ENCODE peak calls at places on chromosomes 6 and 20, in nine cellular contexts. G is fibroblast of mammary gland, T is AG04450, S is endothelial cell, K is HFFc6, P is lower leg skin, B is AG10803, L is nephron progenitor cell, Y is PC-3. A is an unnamed sample.

GRCh38 chr6:111171577-111172400 is 84.5 kb downstream of the SLC16A10 start:
- DNase-seq in G (no peak), T (no peak), S (no peak), K (no peak), P (no peak), B (no peak), L (no peak), Y (peak), A (no peak)

GRCh38 chr20:43536817-43537440 is 21.9 kb upstream of the SGK2 start:
- DNase-seq in G (no peak), T (no peak), S (no peak), K (peak), P (peak), B (peak), L (no peak), Y (peak), A (no peak)

GRCh38 chr20:3045816-3046676 is at the start of gene MRPS26:
- DNase-seq in G (peak), T (peak), S (peak), K (peak), P (peak), B (peak), L (peak), Y (peak), A (peak)

GRCh38 chr6:71394001-71394432 is 105.4 kb downstream of the OGFRL1 start:
- DNase-seq in G (peak), T (no peak), S (no peak), K (peak), P (no peak), B (peak), L (no peak), Y (peak), A (no peak)

GRCh38 chr6:5765141-5765760 is 241.5 kb downstream of the NRN1 start:
- DNase-seq in G (no peak), T (no peak), S (no peak), K (no peak), P (peak), B (no peak), L (no peak), Y (no peak), A (no peak)

GRCh38 chr6:152232494-152233151 is 404.5 kb downstream of the SYNE1 start:
- DNase-seq in G (peak), T (no peak), S (peak), K (peak), P (no peak), B (peak), L (no peak), Y (no peak), A (no peak)

GRCh38 chr6:27297857-27298730 is 14.0 kb downstream of the POM121L2 start:
- DNase-seq in G (peak), T (no peak), S (peak), K (peak), P (no peak), B (peak), L (peak), Y (peak), A (no peak)

GRCh38 chr20:38927902-38928578 is 1.8 kb downstream of the FAM83D start:
- DNase-seq in G (no peak), T (no peak), S (no peak), K (no peak), P (no peak), B (no peak), L (no peak), Y (peak), A (no peak)

GRCh38 chr20:8909596-8909995 is 159.3 kb upstream of the PLCB4 start:
- DNase-seq in G (peak), T (no peak), S (no peak), K (no peak), P (no peak), B (peak), L (no peak), Y (no peak), A (no peak)

GRCh38 chr6:134035823-134036296 is 16.6 kb downstream of the SLC2A12 start:
- DNase-seq in G (peak), T (no peak), S (no peak), K (no peak), P (no peak), B (peak), L (no peak), Y (peak), A (no peak)

GRCh38 chr6:9138856-9139426 is 703.6 kb upstream of the SLC35B3 start:
- DNase-seq in G (peak), T (no peak), S (no peak), K (no peak), P (no peak), B (peak), L (no peak), Y (peak), A (no peak)

GRCh38 chr20:39206899-39207564 is 244.9 kb downstream of the DHX35 start:
- DNase-seq in G (peak), T (no peak), S (no peak), K (no peak), P (no peak), B (peak), L (no peak), Y (no peak), A (no peak)

GRCh38 chr6:127554435-127555006 is 22.5 kb upstream of the C6orf58 start:
- DNase-seq in G (peak), T (no peak), S (peak), K (peak), P (no peak), B (peak), L (no peak), Y (peak), A (no peak)
- TF ChIP-seq CTCF in G (peak), T (peak), S (peak), K (peak), P (no peak), B (peak), L (no peak), Y (peak), A (peak)

DNA sequence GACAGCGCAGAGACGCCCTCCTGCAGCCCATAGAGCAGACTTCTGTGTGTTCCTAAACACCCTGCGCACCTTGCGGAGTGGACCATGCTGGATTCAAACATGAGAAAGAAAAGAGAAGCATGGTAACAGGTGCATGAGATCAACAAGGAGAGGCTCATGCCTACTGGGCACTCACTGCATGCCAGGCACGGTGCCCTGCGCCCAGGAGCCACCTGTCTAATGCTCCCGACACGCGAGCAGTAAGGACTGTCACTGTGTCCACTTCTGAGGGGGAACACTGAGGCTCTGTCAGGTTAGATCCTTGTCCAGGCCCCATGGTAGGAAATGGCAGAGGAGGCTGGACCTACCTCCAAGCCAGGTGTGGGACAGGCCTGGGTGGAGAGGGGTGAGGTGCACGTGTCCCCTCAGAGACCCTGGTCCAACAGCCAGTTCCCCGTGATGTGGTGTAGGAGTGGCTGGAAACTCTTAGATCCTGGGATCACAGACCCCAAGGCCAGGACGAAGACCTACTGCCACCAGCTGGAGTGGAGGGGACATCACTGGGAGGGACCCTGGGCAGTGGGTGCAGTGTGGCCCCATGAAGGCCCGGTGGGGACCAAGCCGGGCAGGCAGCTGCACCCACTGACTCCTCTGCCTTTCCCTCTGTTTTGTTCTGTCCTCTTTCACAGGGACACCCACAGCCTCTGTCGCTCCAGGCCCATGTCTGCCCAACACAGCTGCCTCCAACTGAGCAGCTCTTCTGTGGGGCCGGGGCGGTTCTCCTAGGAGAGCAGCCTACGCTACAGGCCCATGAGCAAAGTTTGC is 29.5 kb downstream of the ZBP1 start:
- DNase-seq in G (no peak), T (no peak), S (no peak), K (no peak), P (no peak), B (no peak), L (no peak), Y (no peak), A (no peak)
- TF ChIP-seq CTCF in G (no peak), T (no peak), S (no peak), K (no peak), P (no peak), B (no peak), L (no peak), Y (no peak), A (no peak)

DNA sequence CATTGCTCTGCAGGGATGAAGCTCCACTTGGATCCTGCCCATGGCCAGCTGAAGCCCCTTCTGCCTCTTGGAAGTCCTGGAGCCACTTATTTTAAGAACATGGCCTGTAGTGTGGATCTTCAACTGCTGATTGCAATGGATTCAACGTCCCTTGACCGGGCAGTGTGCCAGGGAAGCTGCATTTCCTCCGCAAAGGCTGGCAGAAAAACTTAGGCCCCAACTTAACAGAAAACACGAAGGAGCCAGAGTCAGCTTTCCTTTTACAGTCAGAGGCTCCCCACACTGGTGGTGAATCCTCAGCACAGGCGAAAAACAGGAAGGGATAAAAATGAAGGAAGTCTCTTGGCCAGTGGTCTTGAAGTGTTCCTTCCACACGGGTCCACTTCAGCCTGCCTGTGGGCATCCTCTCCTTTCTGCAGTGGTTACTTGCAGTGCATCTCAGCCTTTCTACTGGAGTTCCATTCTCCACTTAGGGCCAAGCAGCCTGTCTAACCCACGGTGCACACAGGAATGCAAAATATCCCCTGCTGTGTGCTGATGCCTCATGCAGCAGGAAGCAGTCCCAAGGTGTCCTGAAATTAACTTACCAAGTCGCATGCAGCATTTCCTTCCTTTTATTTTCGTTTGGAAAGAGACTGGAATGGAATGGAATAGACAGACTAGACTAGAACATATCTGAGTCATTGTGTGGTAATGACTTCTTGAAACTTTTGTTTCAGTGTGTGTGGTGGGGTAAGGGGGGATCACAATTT is 26.1 kb upstream of the FOXQ1 start:
- DNase-seq in G (peak), T (no peak), S (no peak), K (peak), P (no peak), B (peak), L (no peak), Y (no peak), A (no peak)
- TF ChIP-seq CTCF in G (no peak), T (no peak), S (no peak), K (peak), P (no peak), B (peak), L (no peak), Y (no peak), A (no peak)

DNA sequence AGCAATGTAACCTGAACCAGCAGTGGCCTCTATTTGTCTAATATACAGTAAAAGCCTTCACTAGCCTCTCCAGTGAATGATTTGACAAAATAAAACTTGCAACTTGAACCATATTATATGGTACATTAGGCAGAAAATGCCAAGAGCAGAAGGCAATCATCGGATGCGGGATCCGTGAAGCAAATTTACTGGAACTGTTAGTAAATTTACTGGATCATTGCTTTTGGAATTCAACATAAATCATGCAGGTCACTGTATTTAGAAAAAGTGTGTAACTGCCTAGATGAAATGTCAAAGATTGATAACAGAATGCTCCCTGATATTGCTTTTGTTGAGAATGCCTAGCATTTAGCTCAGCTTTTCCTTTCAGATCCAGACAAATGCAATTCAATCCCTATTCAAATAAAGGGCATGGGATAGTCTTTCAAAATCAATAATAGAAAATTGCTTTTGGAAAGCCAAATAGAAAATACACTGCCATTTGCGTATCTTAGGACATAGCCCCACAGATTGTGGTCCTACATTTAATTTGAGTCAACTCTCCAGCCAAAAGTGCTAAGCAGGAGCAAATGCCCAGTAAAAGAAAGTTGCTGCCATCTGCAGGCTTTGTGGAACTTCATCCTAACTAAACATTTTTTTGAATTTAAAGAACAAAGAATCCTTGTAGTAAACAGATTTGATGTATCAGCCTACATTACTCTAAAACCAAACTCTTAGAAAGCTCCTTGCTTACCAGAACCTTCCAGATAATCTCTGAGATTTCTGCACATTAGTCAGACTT is 109.5 kb upstream of the HSF2 start:
- DNase-seq in G (peak), T (no peak), S (peak), K (peak), P (no peak), B (peak), L (no peak), Y (peak), A (no peak)
- TF ChIP-seq CTCF in G (peak), T (peak), S (no peak), K (peak), P (no peak), B (peak), L (no peak), Y (peak), A (peak)

GRCh38 chr20:1299522-1299921 is 29.4 kb downstream of the SDCBP2 start:
- DNase-seq in G (no peak), T (no peak), S (peak), K (no peak), P (no peak), B (no peak), L (no peak), Y (peak), A (no peak)
- TF ChIP-seq CTCF in G (peak), T (no peak), S (peak), K (peak), P (no peak), B (no peak), L (no peak), Y (peak), A (no peak)

DNA sequence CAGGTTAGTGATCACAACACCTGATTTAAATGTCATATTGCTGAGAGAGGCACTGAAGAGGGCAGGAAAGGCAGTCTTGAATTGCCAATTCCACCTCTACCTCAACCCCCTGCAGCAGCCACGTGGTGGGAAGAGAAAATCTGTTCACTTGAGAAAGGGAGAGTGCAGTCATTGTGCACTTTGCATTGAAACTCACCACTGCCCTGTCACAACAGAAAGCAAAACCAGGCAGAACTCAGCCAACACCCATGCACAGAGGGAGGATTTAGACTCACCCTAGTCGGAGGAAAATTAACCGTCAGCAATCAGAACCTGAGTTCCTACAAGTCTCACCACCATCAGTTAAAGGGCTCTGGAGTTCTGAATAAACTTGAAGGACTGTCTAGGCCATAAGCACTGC is 1040.2 kb downstream of the HACE1 start:
- DNase-seq in G (no peak), T (no peak), S (no peak), K (no peak), P (no peak), B (no peak), L (no peak), Y (no peak), A (no peak)
- TF ChIP-seq CTCF in G (no peak), T (no peak), S (no peak), K (no peak), P (no peak), B (no peak), L (no peak), Y (no peak), A (no peak)

GRCh38 chr6:13927203-13927602 is 2.5 kb downstream of the RNF182 start:
- DNase-seq in G (no peak), T (no peak), S (no peak), K (no peak), P (no peak), B (no peak), L (no peak), Y (peak), A (no peak)
- TF ChIP-seq CTCF in G (no peak), T (peak), S (no peak), K (no peak), P (no peak), B (no peak), L (no peak), Y (peak), A (no peak)

GRCh38 chr20:34710861-34711574 is 6.9 kb downstream of the TP53INP2 start:
- DNase-seq in G (no peak), T (no peak), S (no peak), K (no peak), P (no peak), B (no peak), L (no peak), Y (no peak), A (no peak)

GRCh38 chr20:34709044-34709835 is 5.1 kb downstream of the TP53INP2 start:
- DNase-seq in G (peak), T (no peak), S (peak), K (peak), P (peak), B (peak), L (peak), Y (peak), A (peak)

GRCh38 chr20:34710568-34710839 is 6.4 kb downstream of the TP53INP2 start:
- DNase-seq in G (no peak), T (no peak), S (no peak), K (no peak), P (no peak), B (no peak), L (no peak), Y (no peak), A (no peak)

GRCh38 chr20:34708621-34709043 is 4.5 kb downstream of the TP53INP2 start:
- DNase-seq in G (peak), T (no peak), S (peak), K (peak), P (peak), B (peak), L (peak), Y (peak), A (no peak)

GRCh38 chr20:34709836-34710567 is 5.9 kb downstream of the TP53INP2 start:
- DNase-seq in G (peak), T (no peak), S (peak), K (peak), P (peak), B (peak), L (peak), Y (peak), A (peak)
- TF ChIP-seq CTCF in G (peak), T (peak), S (no peak), K (peak), P (no peak), B (peak), L (no peak), Y (peak), A (peak)